ENCODE peak calls at places on chromosomes 11 and 22, in four cellular contexts. One of them, this sample, is unnamed.

GRCh38 chr11:1155274-1155693 is 2.5 kb upstream of the MUC5AC start:
- DNase-seq in KG1: no peak
- DNase-seq in CD4-positive, alpha-beta memory T cell: no peak
- DNase-seq in upper lobe of right lung: no peak
- DNase-seq in this sample: no peak

GRCh38 chr22:46577361-46578249 is 40.2 kb upstream of the CELSR1 start:
- DNase-seq in CD4-positive, alpha-beta memory T cell: no peak
- DNase-seq in upper lobe of right lung: peak
- DNase-seq in KG1: no peak
- DNase-seq in this sample: peak

GRCh38 chr11:31815743-31816466 is 4.8 kb upstream of the PAX6 start:
- DNase-seq in KG1: no peak
- DNase-seq in upper lobe of right lung: no peak
- DNase-seq in CD4-positive, alpha-beta memory T cell: no peak
- DNase-seq in this sample: peak

GRCh38 chr22:39593061-39593930 is 22.7 kb downstream of the CACNA1I start:
- DNase-seq in upper lobe of right lung: no peak
- DNase-seq in KG1: no peak
- DNase-seq in CD4-positive, alpha-beta memory T cell: no peak
- DNase-seq in this sample: no peak

GRCh38 chr22:42073568-42074152 is 388 bp upstream of the PHETA2 start:
- DNase-seq in CD4-positive, alpha-beta memory T cell: no peak
- DNase-seq in upper lobe of right lung: no peak
- DNase-seq in KG1: no peak
- DNase-seq in this sample: no peak

GRCh38 chr11:130899106-130899505 is 17.2 kb downstream of the SNX19 start:
- DNase-seq in upper lobe of right lung: no peak
- DNase-seq in KG1: no peak
- DNase-seq in CD4-positive, alpha-beta memory T cell: no peak
- DNase-seq in this sample: no peak

GRCh38 chr11:94613120-94613519 is 46.0 kb downstream of the PIWIL4 start:
- DNase-seq in KG1: no peak
- DNase-seq in upper lobe of right lung: no peak
- DNase-seq in CD4-positive, alpha-beta memory T cell: no peak
- DNase-seq in this sample: no peak

GRCh38 chr11:22433066-22433450 is 94.9 kb downstream of the SLC17A6 start:
- DNase-seq in upper lobe of right lung: no peak
- DNase-seq in KG1: no peak
- DNase-seq in CD4-positive, alpha-beta memory T cell: no peak
- DNase-seq in this sample: peak

GRCh38 chr11:97786961-97787360 is 1233.8 kb upstream of the CNTN5 start:
- DNase-seq in upper lobe of right lung: no peak
- DNase-seq in KG1: no peak
- DNase-seq in CD4-positive, alpha-beta memory T cell: no peak
- DNase-seq in this sample: no peak

GRCh38 chr22:50600541-50600940 is at the start of gene MAPK8IP2:
- DNase-seq in KG1: no peak
- DNase-seq in CD4-positive, alpha-beta memory T cell: no peak
- DNase-seq in upper lobe of right lung: no peak
- DNase-seq in this sample: peak

GRCh38 chr11:2777871-2778629 is 78.3 kb upstream of the KCNQ1OT1 start:
- DNase-seq in KG1: no peak
- DNase-seq in CD4-positive, alpha-beta memory T cell: no peak
- DNase-seq in upper lobe of right lung: peak
- DNase-seq in this sample: no peak

GRCh38 chr22:23698673-23699235 is 7.9 kb downstream of the RGL4 start:
- DNase-seq in KG1: no peak
- DNase-seq in upper lobe of right lung: no peak
- DNase-seq in CD4-positive, alpha-beta memory T cell: no peak
- DNase-seq in this sample: no peak

GRCh38 chr11:135002236-135002635 is 590.2 kb upstream of the B3GAT1 start:
- DNase-seq in KG1: no peak
- DNase-seq in CD4-positive, alpha-beta memory T cell: no peak
- DNase-seq in upper lobe of right lung: no peak
- DNase-seq in this sample: no peak

GRCh38 chr11:45110562-45110961 is 35.9 kb upstream of the PRDM11 start:
- DNase-seq in KG1: no peak
- DNase-seq in CD4-positive, alpha-beta memory T cell: peak
- DNase-seq in upper lobe of right lung: no peak
- DNase-seq in this sample: peak

GRCh38 chr11:62458212-62459002 is 39.6 kb downstream of the SCGB1A1 start:
- DNase-seq in KG1: no peak
- DNase-seq in CD4-positive, alpha-beta memory T cell: no peak
- DNase-seq in upper lobe of right lung: no peak
- DNase-seq in this sample: no peak

GRCh38 chr22:44925465-44926123 is 84.2 kb downstream of the PHF21B start:
- DNase-seq in KG1: no peak
- DNase-seq in CD4-positive, alpha-beta memory T cell: no peak
- DNase-seq in upper lobe of right lung: peak
- DNase-seq in this sample: no peak

This sample was measured in AG08396.